ENCODE peak calls at places on chromosomes 12 and 14, in five cellular contexts. Q, R, I, P and A are unnamed samples.
A peak's percentile ranks its signal among the peaks of the same experiment; 100 is the strongest.

GRCh38 chr14:34582117-34582680 is 42.7 kb upstream of the EAPP start:
- DNase-seq in Q (no peak), R (no peak), I (no peak), P (no peak), A (no peak)

GRCh38 chr12:20194171-20194570 is 174.2 kb upstream of the PDE3A start:
- DNase-seq in P (no peak), I (peak; percentile 38), Q (peak; percentile 48), R (no peak), A (no peak)

GRCh38 chr12:43836455-43836989 is 641 bp downstream of the TMEM117 start:
- DNase-seq in I (peak; percentile 43), P (peak; percentile 42), R (no peak), Q (peak; percentile 36), A (no peak)

GRCh38 chr12:13443028-13443427 is 246.5 kb downstream of the EMP1 start:
- DNase-seq in Q (no peak), P (no peak), I (no peak), R (no peak), A (no peak)

GRCh38 chr12:42143401-42144173 is 1.1 kb downstream of the GXYLT1 start:
- DNase-seq in R (no peak), Q (peak; percentile 55), P (no peak), I (peak; percentile 43), A (no peak)

GRCh38 chr12:132424118-132424438 is 65.9 kb upstream of the FBRSL1 start:
- DNase-seq in I (no peak), Q (no peak), P (no peak), R (no peak), A (no peak)

GRCh38 chr12:29317556-29318363 is 63.2 kb downstream of the ERGIC2 start:
- DNase-seq in Q (peak; percentile 69), R (peak; percentile 13), I (peak; percentile 16), P (peak; percentile 3), A (peak; percentile 17)

GRCh38 chr12:76428117-76428516 is 79.9 kb upstream of the BBS10 start:
- DNase-seq in P (no peak), Q (no peak), R (no peak), I (no peak), A (no peak)

GRCh38 chr12:124617615-124618014 is 50.2 kb upstream of the NCOR2 start:
- DNase-seq in I (no peak), Q (no peak), R (no peak), P (no peak), A (peak; percentile 34)

GRCh38 chr14:82778008-82778407 is 1244.4 kb upstream of the SEL1L start:
- DNase-seq in R (no peak), I (no peak), Q (no peak), P (no peak), A (no peak)

GRCh38 chr14:35878272-35879140 is 52.4 kb downstream of the BRMS1L start:
- DNase-seq in I (peak; percentile 84), P (peak; percentile 75), Q (peak; percentile 74), R (no peak), A (no peak)

GRCh38 chr12:47868552-47869031 is 36.2 kb downstream of the VDR start:
- DNase-seq in R (no peak), P (no peak), Q (no peak), I (peak; percentile 26), A (no peak)

GRCh38 chr14:73753043-73753886 is 39.1 kb upstream of the PNMA1 start:
- DNase-seq in Q (no peak), R (peak; percentile 44), P (no peak), I (peak; percentile 74), A (peak; percentile 86)

GRCh38 chr14:24315807-24316596 is 4.7 kb downstream of the LTB4R start:
- DNase-seq in P (no peak), R (no peak), I (peak; percentile 35), Q (no peak), A (peak; percentile 69)

GRCh38 chr12:81245458-81245857 is 167.6 kb downstream of the ACSS3 start:
- DNase-seq in R (no peak), I (no peak), P (no peak), Q (no peak), A (no peak)

GRCh38 chr14:51873221-51873893 is 12.9 kb downstream of the GNG2 start:
- DNase-seq in Q (peak; percentile 86), R (no peak), P (peak; percentile 46), I (peak; percentile 98), A (no peak)

GRCh38 chr14:59664741-59665140 is 88.1 kb upstream of the CCDC175 start:
- DNase-seq in I (no peak), R (no peak), Q (no peak), P (no peak), A (no peak)

GRCh38 chr14:95514131-95515079 is 2.0 kb downstream of the SYNE3 start:
- DNase-seq in I (no peak), R (no peak), P (no peak), Q (no peak), A (no peak)

GRCh38 chr12:52045794-52046199 is 5.4 kb upstream of the NR4A1 start:
- DNase-seq in R (no peak), I (no peak), Q (peak; percentile 60), P (no peak), A (no peak)

GRCh38 chr12:131832393-131833231 is 4.4 kb downstream of the MMP17 start:
- DNase-seq in Q (peak; percentile 83), P (no peak), I (no peak), R (no peak), A (no peak)

GRCh38 chr14:100622708-100623485 is 35.7 kb upstream of the BEGAIN start:
- DNase-seq in R (no peak), P (no peak), Q (no peak), I (no peak), A (no peak)

GRCh38 chr12:110079477-110080400 is 31.4 kb upstream of the C12orf76 start:
- DNase-seq in Q (peak; percentile 67), R (peak; percentile 54), I (peak; percentile 67), P (no peak), A (peak; percentile 91)

GRCh38 chr14:74619672-74620131 is 7.7 kb upstream of the LTBP2 start:
- DNase-seq in Q (peak; percentile 84), P (peak; percentile 98), R (no peak), I (peak; percentile 99), A (peak; percentile 63)

GRCh38 chr12:12562016-12562483 is 613 bp downstream of the DUSP16 start:
- DNase-seq in P (no peak), Q (peak; percentile 33), R (peak; percentile 18), I (peak; percentile 11), A (peak; percentile 23)

GRCh38 chr12:39581592-39581991 is 38.0 kb downstream of the ABCD2 start:
- DNase-seq in I (peak; percentile 95), R (no peak), Q (peak; percentile 27), P (peak; percentile 25), A (no peak)

GRCh38 chr14:103109789-103110415 is 13.4 kb upstream of the TNFAIP2 start:
- DNase-seq in I (peak; percentile 88), Q (peak; percentile 91), P (peak; percentile 84), R (no peak), A (peak; percentile 37)